ENCODE peak calls at places on chromosomes 7 and 10, in five cellular contexts. G is lung, C is tibial artery, N is IMR-90, S is stomach. Q is an unnamed sample. For H3K4me1, the result is how much of the 10 kb centered on the place peaks cover.

GRCh38 chr7:27097686-27098492 is 2.1 kb upstream of the HOXA1 start:
- DNase-seq in S (no peak), C (no peak), G (no peak), N (peak), Q (no peak)

GRCh38 chr7:84123903-84124573 is 70.6 kb downstream of the SEMA3A start:
- DNase-seq in S (no peak), G (no peak), N (peak), C (no peak), Q (no peak)

GRCh38 chr7:37945336-37945735 is 24.9 kb downstream of the EPDR1 start:
- DNase-seq in C (no peak), S (no peak), N (no peak), G (no peak), Q (no peak)

GRCh38 chr7:138001529-138002095 is at the start of gene CREB3L2:
- DNase-seq in N (peak), S (peak), C (peak), G (peak), Q (peak)

GRCh38 chr7:2760098-2760889 is 72.3 kb downstream of the AMZ1 start:
- DNase-seq in G (no peak), S (peak), C (peak), N (peak), Q (peak)

GRCh38 chr7:22576941-22577927 is 77.2 kb upstream of the STEAP1B start:
- DNase-seq in G (peak), N (peak), S (no peak), C (peak), Q (peak)

GRCh38 chr7:17937506-17938115 is 2.7 kb downstream of the SNX13 start:
- DNase-seq in N (peak), S (no peak), G (no peak), C (no peak), Q (no peak)

GRCh38 chr7:16542401-16542800 is 15.8 kb downstream of the LRRC72 start:
- DNase-seq in G (no peak), S (no peak), N (no peak), C (no peak), Q (no peak)

GRCh38 chr7:2220030-2220429 is 12.7 kb downstream of the MAD1L1 start:
- DNase-seq in C (no peak), N (no peak), S (no peak), G (no peak), Q (no peak)

DNA sequence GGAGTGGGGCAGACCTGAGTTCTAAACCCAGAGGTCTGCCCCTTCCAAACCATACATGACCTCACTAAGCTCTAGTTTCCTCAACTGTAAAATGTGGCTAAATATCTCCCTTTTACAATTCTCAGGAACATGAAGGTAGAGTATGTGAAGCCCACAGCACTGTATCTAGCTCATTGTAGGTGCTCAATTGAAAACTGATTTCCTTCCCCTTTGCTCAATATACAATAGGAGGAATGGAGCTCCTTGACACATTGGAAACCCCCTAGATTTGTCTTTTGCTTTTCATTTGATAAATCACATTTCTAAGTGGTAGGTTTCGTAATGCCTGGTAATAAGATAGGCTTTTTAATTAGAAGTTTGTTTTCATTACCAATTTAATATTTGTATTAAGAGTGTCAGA is 153.3 kb downstream of the ARID5B start:
- DNase-seq in G (no peak), S (no peak), C (no peak), N (no peak), Q (no peak)
- H3K4me3 ChIP-seq in G (no peak), S (peak), C (peak), N (peak), Q (no peak)

GRCh38 chr7:139721844-139722243 is 56.0 kb downstream of the HIPK2 start:
- DNase-seq in G (no peak), S (no peak), C (no peak), N (no peak), Q (no peak)
- H3K4me1 ChIP-seq in G (under half), S (under half), C (under half), N (under half), Q (half or more)

DNA sequence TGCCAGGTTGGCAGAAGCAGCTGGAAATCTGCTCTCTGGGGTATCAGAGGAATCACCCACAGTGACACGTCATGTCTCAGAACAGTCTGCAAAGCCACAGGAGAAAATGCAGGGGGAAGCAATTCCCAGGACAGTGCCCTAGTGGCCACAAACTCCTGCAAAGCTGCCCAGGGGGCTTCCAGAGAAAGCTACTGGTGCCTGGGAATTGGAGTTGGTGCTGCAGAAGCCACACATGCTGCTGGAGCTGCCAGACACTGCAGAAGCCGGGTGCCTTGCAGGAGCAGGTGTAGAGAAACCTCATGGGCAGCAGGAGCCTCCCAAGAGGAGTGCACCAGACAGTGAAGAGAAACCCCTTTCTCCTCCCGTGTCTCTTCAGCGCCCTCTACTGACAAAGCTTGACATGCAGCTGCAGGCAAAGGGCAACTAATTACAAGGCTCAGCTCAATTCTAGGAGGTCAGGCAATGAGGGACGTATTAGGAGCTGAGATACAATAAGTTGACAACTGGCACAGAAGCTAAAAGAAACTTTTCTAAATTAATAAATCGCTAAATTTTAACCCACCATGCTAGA is 30.2 kb upstream of the NUB1 start:
- DNase-seq in S (no peak), G (no peak), N (no peak), C (no peak), Q (no peak)
- TF ChIP-seq CTCF in S (no peak), G (no peak), N (peak), C (no peak), Q (no peak)

DNA sequence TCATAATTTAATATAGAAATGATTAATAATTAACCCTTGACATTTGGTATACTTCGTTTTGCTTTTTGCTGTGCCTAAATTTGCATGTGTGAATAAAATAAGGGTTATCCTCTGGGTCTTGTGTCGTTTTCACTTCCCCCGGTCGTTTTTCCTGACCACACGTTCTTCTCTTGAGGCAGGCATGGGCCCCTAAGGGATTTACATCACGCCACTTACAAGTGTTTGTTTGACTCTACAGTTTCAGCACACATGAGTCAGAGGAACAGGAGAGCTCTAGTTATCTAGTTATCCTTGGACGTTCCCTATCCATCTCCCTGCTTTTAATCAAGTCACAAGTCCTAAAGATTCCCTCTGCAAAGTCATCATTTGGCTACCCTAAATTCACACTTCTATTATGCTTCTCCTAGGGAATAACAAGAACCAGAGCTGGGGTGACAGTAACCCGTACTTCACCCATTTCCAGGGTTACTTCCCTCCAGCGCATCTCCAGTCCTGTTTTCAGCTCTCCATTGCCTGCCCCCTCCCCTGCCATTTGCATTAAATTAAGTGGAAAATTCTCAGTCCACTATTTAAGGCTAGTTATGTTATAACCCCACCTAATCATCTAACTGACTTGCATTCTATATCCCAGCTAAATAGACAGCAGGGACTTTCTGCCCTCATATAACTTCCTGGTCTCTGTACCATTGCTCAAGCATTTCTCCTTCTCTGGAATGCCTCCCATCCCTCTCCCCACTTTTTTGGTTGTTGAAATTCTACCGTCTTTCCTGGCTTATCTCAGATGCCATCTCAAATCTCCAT is 206.9 kb downstream of the PTEN start:
- DNase-seq in N (peak), G (no peak), C (no peak), S (no peak), Q (no peak)
- H3K4me3 ChIP-seq in N (no peak), G (no peak), C (no peak), S (no peak), Q (no peak)

GRCh38 chr10:118732253-118733194 is 22.2 kb downstream of the CACUL1 start:
- DNase-seq in G (no peak), S (no peak), N (no peak), C (no peak), Q (no peak)

GRCh38 chr10:118730699-118731456 is 23.9 kb downstream of the CACUL1 start:
- DNase-seq in S (no peak), C (no peak), G (no peak), N (no peak), Q (no peak)

GRCh38 chr10:118737594-118738302 is 17.0 kb downstream of the CACUL1 start:
- DNase-seq in C (no peak), N (no peak), S (no peak), G (no peak), Q (no peak)

GRCh38 chr10:118735294-118735693 is 19.5 kb downstream of the CACUL1 start:
- DNase-seq in S (no peak), N (no peak), C (no peak), G (no peak), Q (no peak)

DNA sequence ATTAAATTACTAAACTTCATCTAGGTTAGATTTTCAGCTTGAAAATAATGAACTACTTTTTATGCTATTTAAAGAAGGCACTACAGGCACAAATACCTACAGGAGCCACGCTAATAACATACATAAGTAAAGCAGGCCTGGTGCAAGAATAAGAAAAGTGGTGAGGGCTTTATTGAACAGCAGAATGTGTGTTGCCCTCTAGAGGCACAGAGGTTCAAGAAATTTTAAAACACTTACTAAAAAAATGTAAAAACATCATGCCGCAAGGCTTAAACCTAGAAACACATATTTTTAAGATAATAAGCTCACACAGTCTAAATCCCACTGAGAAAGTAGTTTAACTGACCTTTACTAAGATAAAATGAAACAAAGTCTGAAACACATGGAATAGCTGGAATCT is 20.3 kb downstream of the CACUL1 start:
- DNase-seq in S (no peak), G (no peak), C (no peak), N (no peak), Q (no peak)
- H3K4me1 ChIP-seq in S (under half), G (under half), C (half or more), N (under half), Q (under half)

GRCh38 chr10:64115913-64116643 is 594.9 kb downstream of the REEP3 start:
- DNase-seq in N (no peak), G (no peak), S (no peak), C (no peak), Q (peak)
- TF ChIP-seq CTCF in N (peak), G (no peak), S (no peak), C (no peak), Q (no peak)

GRCh38 chr10:110306452-110306768 is 1.7 kb upstream of the SMNDC1 start:
- DNase-seq in C (no peak), G (no peak), N (no peak), S (no peak), Q (no peak)
- H3K4me3 ChIP-seq in C (no peak), G (no peak), N (no peak), S (no peak), Q (peak)

DNA sequence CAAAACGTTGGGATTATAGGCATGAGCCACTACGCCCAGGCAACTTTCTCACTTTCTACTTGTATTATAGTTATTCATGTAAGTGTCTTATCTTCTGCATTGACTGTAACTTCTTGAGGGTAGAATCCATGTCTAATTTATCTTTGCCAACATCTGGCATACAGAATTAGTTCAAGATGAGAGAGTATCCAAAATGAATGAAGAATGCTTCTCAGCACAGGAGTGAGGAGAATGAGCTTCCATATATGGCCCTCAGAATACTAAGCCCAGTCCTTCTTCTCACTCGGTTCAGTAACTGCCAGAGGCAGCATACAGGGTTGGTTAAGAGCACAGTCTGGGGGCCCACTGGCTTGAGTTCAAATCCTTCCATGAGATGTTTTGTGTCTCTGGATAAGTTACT is 75.0 kb upstream of the LRRC17 start:
- DNase-seq in G (no peak), S (no peak), N (no peak), C (no peak), Q (no peak)
- H3K4me1 ChIP-seq in G (under half), S (under half), N (under half), C (under half), Q (under half)

GRCh38 chr7:34675749-34676374 is 17.8 kb downstream of the NPSR1 start:
- DNase-seq in S (no peak), C (no peak), G (no peak), N (no peak), Q (peak)
- TF ChIP-seq CTCF in S (no peak), C (no peak), G (no peak), N (peak), Q (peak)